ENCODE peak calls at places on chromosomes 4 and X, in six cellular contexts. One of them, this sample, is unnamed.

GRCh38 chr4:86558799-86559198 is 35.3 kb upstream of the PTPN13 start:
- DNase-seq in sigmoid colon: no peak
- DNase-seq in stimulated activated CD8-positive, alpha-beta memory T cell treated with anti-CD3 and anti-CD28 coated beads, Interleukin-12 subunit alpha, Interleukin-12 subunit beta, amount 100 ng/mL, for 4 hours: no peak
- DNase-seq in NB4: no peak
- DNase-seq in activated naive CD4-positive, alpha-beta T cell treated with anti-CD3 and anti-CD28 coated beads for 36 hours: no peak
- DNase-seq in AG09319: no peak
- DNase-seq in this sample: no peak

GRCh38 chr4:85807247-85807915 is 332.4 kb downstream of the ARHGAP24 start:
- DNase-seq in AG09319: no peak
- DNase-seq in stimulated activated CD8-positive, alpha-beta memory T cell treated with anti-CD3 and anti-CD28 coated beads, Interleukin-12 subunit alpha, Interleukin-12 subunit beta, amount 100 ng/mL, for 4 hours: no peak
- DNase-seq in sigmoid colon: no peak
- DNase-seq in NB4: no peak
- DNase-seq in activated naive CD4-positive, alpha-beta T cell treated with anti-CD3 and anti-CD28 coated beads for 36 hours: no peak
- DNase-seq in this sample: no peak

GRCh38 chrX:131792356-131792749 is 230.7 kb upstream of the STK26 start:
- DNase-seq in AG09319: peak
- DNase-seq in stimulated activated CD8-positive, alpha-beta memory T cell treated with anti-CD3 and anti-CD28 coated beads, Interleukin-12 subunit alpha, Interleukin-12 subunit beta, amount 100 ng/mL, for 4 hours: peak
- DNase-seq in NB4: no peak
- DNase-seq in activated naive CD4-positive, alpha-beta T cell treated with anti-CD3 and anti-CD28 coated beads for 36 hours: no peak
- DNase-seq in sigmoid colon: peak
- DNase-seq in this sample: no peak

GRCh38 chrX:104284407-104285000 is 29.8 kb upstream of the ESX1 start:
- DNase-seq in NB4: no peak
- DNase-seq in stimulated activated CD8-positive, alpha-beta memory T cell treated with anti-CD3 and anti-CD28 coated beads, Interleukin-12 subunit alpha, Interleukin-12 subunit beta, amount 100 ng/mL, for 4 hours: no peak
- DNase-seq in AG09319: no peak
- DNase-seq in sigmoid colon: no peak
- DNase-seq in activated naive CD4-positive, alpha-beta T cell treated with anti-CD3 and anti-CD28 coated beads for 36 hours: no peak
- DNase-seq in this sample: no peak

GRCh38 chr4:139887378-139887801 is 221.8 kb downstream of the MGST2 start:
- DNase-seq in activated naive CD4-positive, alpha-beta T cell treated with anti-CD3 and anti-CD28 coated beads for 36 hours: no peak
- DNase-seq in AG09319: no peak
- DNase-seq in sigmoid colon: no peak
- DNase-seq in NB4: no peak
- DNase-seq in stimulated activated CD8-positive, alpha-beta memory T cell treated with anti-CD3 and anti-CD28 coated beads, Interleukin-12 subunit alpha, Interleukin-12 subunit beta, amount 100 ng/mL, for 4 hours: no peak
- DNase-seq in this sample: no peak

GRCh38 chr4:180999217-180999616 is 1244.0 kb upstream of the TENM3 start:
- DNase-seq in activated naive CD4-positive, alpha-beta T cell treated with anti-CD3 and anti-CD28 coated beads for 36 hours: no peak
- DNase-seq in stimulated activated CD8-positive, alpha-beta memory T cell treated with anti-CD3 and anti-CD28 coated beads, Interleukin-12 subunit alpha, Interleukin-12 subunit beta, amount 100 ng/mL, for 4 hours: no peak
- DNase-seq in sigmoid colon: no peak
- DNase-seq in NB4: no peak
- DNase-seq in AG09319: no peak
- DNase-seq in this sample: no peak

GRCh38 chrX:9369802-9370291 is 95.0 kb upstream of the TBL1X start:
- DNase-seq in stimulated activated CD8-positive, alpha-beta memory T cell treated with anti-CD3 and anti-CD28 coated beads, Interleukin-12 subunit alpha, Interleukin-12 subunit beta, amount 100 ng/mL, for 4 hours: no peak
- DNase-seq in NB4: no peak
- DNase-seq in activated naive CD4-positive, alpha-beta T cell treated with anti-CD3 and anti-CD28 coated beads for 36 hours: peak
- DNase-seq in sigmoid colon: no peak
- DNase-seq in AG09319: no peak
- DNase-seq in this sample: no peak

GRCh38 chr4:142194905-142195304 is 558.5 kb downstream of the IL15 start:
- DNase-seq in AG09319: no peak
- DNase-seq in NB4: no peak
- DNase-seq in sigmoid colon: no peak
- DNase-seq in activated naive CD4-positive, alpha-beta T cell treated with anti-CD3 and anti-CD28 coated beads for 36 hours: no peak
- DNase-seq in stimulated activated CD8-positive, alpha-beta memory T cell treated with anti-CD3 and anti-CD28 coated beads, Interleukin-12 subunit alpha, Interleukin-12 subunit beta, amount 100 ng/mL, for 4 hours: no peak
- DNase-seq in this sample: no peak

GRCh38 chrX:37759878-37760418 is 19.9 kb upstream of the CYBB start:
- DNase-seq in NB4: no peak
- DNase-seq in stimulated activated CD8-positive, alpha-beta memory T cell treated with anti-CD3 and anti-CD28 coated beads, Interleukin-12 subunit alpha, Interleukin-12 subunit beta, amount 100 ng/mL, for 4 hours: no peak
- DNase-seq in AG09319: no peak
- DNase-seq in sigmoid colon: no peak
- DNase-seq in activated naive CD4-positive, alpha-beta T cell treated with anti-CD3 and anti-CD28 coated beads for 36 hours: no peak
- DNase-seq in this sample: no peak

GRCh38 chr4:752196-752861 is 46.7 kb downstream of the PCGF3 start:
- DNase-seq in stimulated activated CD8-positive, alpha-beta memory T cell treated with anti-CD3 and anti-CD28 coated beads, Interleukin-12 subunit alpha, Interleukin-12 subunit beta, amount 100 ng/mL, for 4 hours: no peak
- DNase-seq in AG09319: no peak
- DNase-seq in sigmoid colon: no peak
- DNase-seq in NB4: no peak
- DNase-seq in activated naive CD4-positive, alpha-beta T cell treated with anti-CD3 and anti-CD28 coated beads for 36 hours: no peak
- DNase-seq in this sample: no peak

GRCh38 chr4:2075171-2075986 is 16.3 kb downstream of the NAT8L start:
- DNase-seq in activated naive CD4-positive, alpha-beta T cell treated with anti-CD3 and anti-CD28 coated beads for 36 hours: no peak
- DNase-seq in AG09319: no peak
- DNase-seq in stimulated activated CD8-positive, alpha-beta memory T cell treated with anti-CD3 and anti-CD28 coated beads, Interleukin-12 subunit alpha, Interleukin-12 subunit beta, amount 100 ng/mL, for 4 hours: no peak
- DNase-seq in NB4: no peak
- DNase-seq in sigmoid colon: peak
- DNase-seq in this sample: no peak

GRCh38 chrX:152637649-152638442 is at the start of gene GABRQ:
- DNase-seq in NB4: peak
- DNase-seq in AG09319: no peak
- DNase-seq in stimulated activated CD8-positive, alpha-beta memory T cell treated with anti-CD3 and anti-CD28 coated beads, Interleukin-12 subunit alpha, Interleukin-12 subunit beta, amount 100 ng/mL, for 4 hours: no peak
- DNase-seq in sigmoid colon: no peak
- DNase-seq in activated naive CD4-positive, alpha-beta T cell treated with anti-CD3 and anti-CD28 coated beads for 36 hours: peak
- DNase-seq in this sample: no peak

GRCh38 chr4:3388461-3389185 is 53.1 kb upstream of the HGFAC start:
- DNase-seq in NB4: peak
- DNase-seq in stimulated activated CD8-positive, alpha-beta memory T cell treated with anti-CD3 and anti-CD28 coated beads, Interleukin-12 subunit alpha, Interleukin-12 subunit beta, amount 100 ng/mL, for 4 hours: no peak
- DNase-seq in AG09319: peak
- DNase-seq in sigmoid colon: peak
- DNase-seq in activated naive CD4-positive, alpha-beta T cell treated with anti-CD3 and anti-CD28 coated beads for 36 hours: no peak
- DNase-seq in this sample: peak

GRCh38 chrX:49188468-49189076 is 2.4 kb upstream of the PRICKLE3 start:
- DNase-seq in activated naive CD4-positive, alpha-beta T cell treated with anti-CD3 and anti-CD28 coated beads for 36 hours: no peak
- DNase-seq in NB4: no peak
- DNase-seq in stimulated activated CD8-positive, alpha-beta memory T cell treated with anti-CD3 and anti-CD28 coated beads, Interleukin-12 subunit alpha, Interleukin-12 subunit beta, amount 100 ng/mL, for 4 hours: no peak
- DNase-seq in AG09319: no peak
- DNase-seq in sigmoid colon: no peak
- DNase-seq in this sample: no peak

GRCh38 chr4:168337550-168337940 is 19.0 kb upstream of the DDX60 start:
- DNase-seq in stimulated activated CD8-positive, alpha-beta memory T cell treated with anti-CD3 and anti-CD28 coated beads, Interleukin-12 subunit alpha, Interleukin-12 subunit beta, amount 100 ng/mL, for 4 hours: no peak
- DNase-seq in sigmoid colon: no peak
- DNase-seq in activated naive CD4-positive, alpha-beta T cell treated with anti-CD3 and anti-CD28 coated beads for 36 hours: no peak
- DNase-seq in NB4: no peak
- DNase-seq in AG09319: no peak
- DNase-seq in this sample: no peak

This sample was measured in HFF-Myc.